ENCODE peak calls at places on chromosomes 4 and X, in nine cellular contexts. One of them, this sample, is unnamed.

GRCh38 chr4:24423670-24424069 is 160.7 kb downstream of the DHX15 start:
- DNase-seq in BJ: no peak
- DNase-seq in progenitor cell of endocrine pancreas: no peak
- DNase-seq in activated CD4-positive, CD25-positive, alpha-beta regulatory T cell: no peak
- DNase-seq in endothelial cell of umbilical vein: no peak
- DNase-seq in right cardiac atrium: no peak
- DNase-seq in EH: no peak
- DNase-seq in NCI-H1105 treated with DMSO at 0.1 percent for 48 hours: no peak
- DNase-seq in HTR-8/SVneo: no peak
- DNase-seq in this sample: no peak

GRCh38 chr4:123777297-123777859 is 380.8 kb downstream of the SPRY1 start:
- DNase-seq in BJ: no peak
- DNase-seq in progenitor cell of endocrine pancreas: no peak
- DNase-seq in activated CD4-positive, CD25-positive, alpha-beta regulatory T cell: no peak
- DNase-seq in endothelial cell of umbilical vein: peak
- DNase-seq in right cardiac atrium: no peak
- DNase-seq in EH: peak
- DNase-seq in NCI-H1105 treated with DMSO at 0.1 percent for 48 hours: no peak
- DNase-seq in HTR-8/SVneo: no peak
- DNase-seq in this sample: no peak

GRCh38 chr4:108555701-108556100 is 64.7 kb upstream of the RPL34 start:
- DNase-seq in BJ: no peak
- DNase-seq in progenitor cell of endocrine pancreas: no peak
- DNase-seq in activated CD4-positive, CD25-positive, alpha-beta regulatory T cell: no peak
- DNase-seq in endothelial cell of umbilical vein: no peak
- DNase-seq in right cardiac atrium: no peak
- DNase-seq in EH: no peak
- DNase-seq in NCI-H1105 treated with DMSO at 0.1 percent for 48 hours: no peak
- DNase-seq in HTR-8/SVneo: no peak
- DNase-seq in this sample: no peak

GRCh38 chr4:184930026-184930425 is 88.3 kb upstream of the HELT start:
- DNase-seq in BJ: no peak
- DNase-seq in progenitor cell of endocrine pancreas: no peak
- DNase-seq in activated CD4-positive, CD25-positive, alpha-beta regulatory T cell: no peak
- DNase-seq in endothelial cell of umbilical vein: no peak
- DNase-seq in right cardiac atrium: no peak
- DNase-seq in EH: no peak
- DNase-seq in NCI-H1105 treated with DMSO at 0.1 percent for 48 hours: no peak
- DNase-seq in HTR-8/SVneo: no peak
- DNase-seq in this sample: no peak

GRCh38 chr4:101853691-101854090 is 63.2 kb downstream of the BANK1 start:
- DNase-seq in BJ: no peak
- DNase-seq in progenitor cell of endocrine pancreas: no peak
- DNase-seq in activated CD4-positive, CD25-positive, alpha-beta regulatory T cell: no peak
- DNase-seq in endothelial cell of umbilical vein: no peak
- DNase-seq in right cardiac atrium: no peak
- DNase-seq in EH: peak
- DNase-seq in NCI-H1105 treated with DMSO at 0.1 percent for 48 hours: no peak
- DNase-seq in HTR-8/SVneo: no peak
- DNase-seq in this sample: no peak

GRCh38 chrX:68462197-68462596 is 28.9 kb upstream of the OPHN1 start:
- DNase-seq in BJ: no peak
- DNase-seq in progenitor cell of endocrine pancreas: no peak
- DNase-seq in activated CD4-positive, CD25-positive, alpha-beta regulatory T cell: no peak
- DNase-seq in endothelial cell of umbilical vein: peak
- DNase-seq in right cardiac atrium: no peak
- DNase-seq in EH: peak
- DNase-seq in NCI-H1105 treated with DMSO at 0.1 percent for 48 hours: no peak
- DNase-seq in HTR-8/SVneo: no peak
- DNase-seq in this sample: no peak

GRCh38 chrX:633655-634305 is 3.2 kb downstream of the SHOX start:
- DNase-seq in BJ: no peak
- DNase-seq in progenitor cell of endocrine pancreas: no peak
- DNase-seq in activated CD4-positive, CD25-positive, alpha-beta regulatory T cell: no peak
- DNase-seq in endothelial cell of umbilical vein: no peak
- DNase-seq in right cardiac atrium: no peak
- DNase-seq in EH: peak
- DNase-seq in NCI-H1105 treated with DMSO at 0.1 percent for 48 hours: no peak
- DNase-seq in HTR-8/SVneo: no peak
- DNase-seq in this sample: no peak

GRCh38 chr4:10456270-10457254 is 664 bp downstream of the ZNF518B start:
- DNase-seq in BJ: no peak
- DNase-seq in progenitor cell of endocrine pancreas: peak
- DNase-seq in activated CD4-positive, CD25-positive, alpha-beta regulatory T cell: peak
- DNase-seq in endothelial cell of umbilical vein: peak
- DNase-seq in right cardiac atrium: peak
- DNase-seq in EH: peak
- DNase-seq in NCI-H1105 treated with DMSO at 0.1 percent for 48 hours: peak
- DNase-seq in HTR-8/SVneo: peak
- DNase-seq in this sample: no peak

GRCh38 chrX:125894947-125895346 is 271.1 kb downstream of the DCAF12L2 start:
- DNase-seq in BJ: no peak
- DNase-seq in progenitor cell of endocrine pancreas: no peak
- DNase-seq in activated CD4-positive, CD25-positive, alpha-beta regulatory T cell: no peak
- DNase-seq in endothelial cell of umbilical vein: no peak
- DNase-seq in right cardiac atrium: no peak
- DNase-seq in EH: no peak
- DNase-seq in NCI-H1105 treated with DMSO at 0.1 percent for 48 hours: no peak
- DNase-seq in HTR-8/SVneo: no peak
- DNase-seq in this sample: no peak

GRCh38 chrX:119190251-119190651 is 45.8 kb upstream of the PGRMC1 start:
- DNase-seq in BJ: no peak
- DNase-seq in progenitor cell of endocrine pancreas: no peak
- DNase-seq in activated CD4-positive, CD25-positive, alpha-beta regulatory T cell: no peak
- DNase-seq in endothelial cell of umbilical vein: no peak
- DNase-seq in right cardiac atrium: peak
- DNase-seq in EH: no peak
- DNase-seq in NCI-H1105 treated with DMSO at 0.1 percent for 48 hours: no peak
- DNase-seq in HTR-8/SVneo: no peak
- DNase-seq in this sample: no peak

GRCh38 chr4:107838138-107838618 is 13.4 kb downstream of the SGMS2 start:
- DNase-seq in BJ: no peak
- DNase-seq in progenitor cell of endocrine pancreas: no peak
- DNase-seq in activated CD4-positive, CD25-positive, alpha-beta regulatory T cell: no peak
- DNase-seq in endothelial cell of umbilical vein: no peak
- DNase-seq in right cardiac atrium: no peak
- DNase-seq in EH: peak
- DNase-seq in NCI-H1105 treated with DMSO at 0.1 percent for 48 hours: no peak
- DNase-seq in HTR-8/SVneo: no peak
- DNase-seq in this sample: no peak

GRCh38 chr4:101418466-101418865 is 71.1 kb upstream of the PPP3CA start:
- DNase-seq in BJ: no peak
- DNase-seq in progenitor cell of endocrine pancreas: no peak
- DNase-seq in activated CD4-positive, CD25-positive, alpha-beta regulatory T cell: no peak
- DNase-seq in endothelial cell of umbilical vein: peak
- DNase-seq in right cardiac atrium: no peak
- DNase-seq in EH: no peak
- DNase-seq in NCI-H1105 treated with DMSO at 0.1 percent for 48 hours: no peak
- DNase-seq in HTR-8/SVneo: no peak
- DNase-seq in this sample: no peak

GRCh38 chr4:124806403-124806802 is 93.9 kb upstream of the ANKRD50 start:
- DNase-seq in BJ: no peak
- DNase-seq in progenitor cell of endocrine pancreas: no peak
- DNase-seq in activated CD4-positive, CD25-positive, alpha-beta regulatory T cell: no peak
- DNase-seq in endothelial cell of umbilical vein: no peak
- DNase-seq in right cardiac atrium: no peak
- DNase-seq in EH: peak
- DNase-seq in NCI-H1105 treated with DMSO at 0.1 percent for 48 hours: no peak
- DNase-seq in HTR-8/SVneo: no peak
- DNase-seq in this sample: no peak

GRCh38 chr4:82268826-82269193 is 105.0 kb downstream of the HNRNPD start:
- DNase-seq in BJ: no peak
- DNase-seq in progenitor cell of endocrine pancreas: no peak
- DNase-seq in activated CD4-positive, CD25-positive, alpha-beta regulatory T cell: no peak
- DNase-seq in endothelial cell of umbilical vein: no peak
- DNase-seq in right cardiac atrium: no peak
- DNase-seq in EH: no peak
- DNase-seq in NCI-H1105 treated with DMSO at 0.1 percent for 48 hours: no peak
- DNase-seq in HTR-8/SVneo: no peak
- DNase-seq in this sample: no peak

GRCh38 chr4:3879681-3880594 is 113.8 kb downstream of the ADRA2C start:
- DNase-seq in BJ: no peak
- DNase-seq in progenitor cell of endocrine pancreas: no peak
- DNase-seq in activated CD4-positive, CD25-positive, alpha-beta regulatory T cell: no peak
- DNase-seq in endothelial cell of umbilical vein: no peak
- DNase-seq in right cardiac atrium: no peak
- DNase-seq in EH: no peak
- DNase-seq in NCI-H1105 treated with DMSO at 0.1 percent for 48 hours: no peak
- DNase-seq in HTR-8/SVneo: no peak
- DNase-seq in this sample: no peak

GRCh38 chr4:112003508-112003907 is 141.7 kb upstream of the FAM241A start:
- DNase-seq in BJ: no peak
- DNase-seq in progenitor cell of endocrine pancreas: no peak
- DNase-seq in activated CD4-positive, CD25-positive, alpha-beta regulatory T cell: no peak
- DNase-seq in endothelial cell of umbilical vein: no peak
- DNase-seq in right cardiac atrium: no peak
- DNase-seq in EH: no peak
- DNase-seq in NCI-H1105 treated with DMSO at 0.1 percent for 48 hours: no peak
- DNase-seq in HTR-8/SVneo: no peak
- DNase-seq in this sample: no peak

GRCh38 chr4:81499840-81500239 is 28.1 kb upstream of the RASGEF1B start:
- DNase-seq in BJ: no peak
- DNase-seq in progenitor cell of endocrine pancreas: no peak
- DNase-seq in activated CD4-positive, CD25-positive, alpha-beta regulatory T cell: no peak
- DNase-seq in endothelial cell of umbilical vein: no peak
- DNase-seq in right cardiac atrium: no peak
- DNase-seq in EH: no peak
- DNase-seq in NCI-H1105 treated with DMSO at 0.1 percent for 48 hours: peak
- DNase-seq in HTR-8/SVneo: no peak
- DNase-seq in this sample: no peak

This sample was measured in activated naive CD4-positive, alpha-beta T cell.